ENCODE peak calls at places on chromosomes 2 and 18, in six cellular contexts. N is RKO, G is MM.1S, V is glutamatergic neuron, J is NCI-H524, B is RPMI8226. S is an unnamed sample.

GRCh38 chr2:55607717-55608116 is 9.7 kb downstream of the PPP4R3B start:
- DNase-seq in N (no peak), G (no peak), V (no peak), J (no peak), B (no peak), S (no peak)

GRCh38 chr2:189797902-189798301 is 13.7 kb downstream of the PMS1 start:
- DNase-seq in N (no peak), G (no peak), V (no peak), J (no peak), B (no peak), S (no peak)

GRCh38 chr2:3762771-3763447 is 59.5 kb downstream of the DCDC2C start:
- DNase-seq in N (no peak), G (no peak), V (no peak), J (no peak), B (no peak), S (no peak)

GRCh38 chr18:54776282-54776977 is 51.8 kb upstream of the RAB27B start:
- DNase-seq in N (peak; percentile 94), G (no peak), V (no peak), J (no peak), B (no peak), S (no peak)

GRCh38 chr2:169106563-169107545 is 37.5 kb downstream of the DHRS9 start:
- DNase-seq in N (no peak), G (no peak), V (no peak), J (no peak), B (no peak), S (no peak)

GRCh38 chr2:36177282-36177681 is 178.3 kb upstream of the CRIM1 start:
- DNase-seq in N (no peak), G (no peak), V (no peak), J (no peak), B (no peak), S (no peak)

GRCh38 chr18:12947355-12948054 is at the start of gene SEH1L:
- DNase-seq in N (peak; percentile 94), G (peak; percentile 96), V (peak; percentile 99), J (peak; percentile 93), B (peak; percentile 99), S (peak; percentile 99)

GRCh38 chr18:73235921-73236320 is 368.1 kb upstream of the NETO1 start:
- DNase-seq in N (no peak), G (no peak), V (no peak), J (no peak), B (no peak), S (no peak)

GRCh38 chr2:227890495-227891079 is 19.2 kb downstream of the DAW1 start:
- DNase-seq in N (peak; percentile 65), G (peak; percentile 58), V (no peak), J (peak; percentile 55), B (peak; percentile 58), S (peak; percentile 82)

GRCh38 chr2:176093145-176093888 is 796 bp downstream of the HOXD13 start:
- DNase-seq in N (no peak), G (no peak), V (peak; percentile 53), J (peak; percentile 67), B (no peak), S (no peak)

GRCh38 chr2:47869859-47870258 is 36.4 kb downstream of the FBXO11 start:
- DNase-seq in N (no peak), G (no peak), V (no peak), J (no peak), B (no peak), S (peak; percentile 57)

GRCh38 chr2:127586136-127586535 is 50.7 kb downstream of the MYO7B start:
- DNase-seq in N (no peak), G (no peak), V (no peak), J (no peak), B (no peak), S (no peak)

GRCh38 chr2:95390272-95390880 is 12.1 kb upstream of the FAHD2A start:
- DNase-seq in N (no peak), G (no peak), V (no peak), J (no peak), B (no peak), S (no peak)

GRCh38 chr2:232873909-232874641 is 4.0 kb downstream of the SNORC start:
- DNase-seq in N (no peak), G (no peak), V (no peak), J (no peak), B (no peak), S (no peak)

GRCh38 chr2:113965644-113966043 is 75.8 kb downstream of the ACTR3 start:
- DNase-seq in N (peak; percentile 55), G (peak; percentile 42), V (peak; percentile 43), J (peak; percentile 69), B (peak; percentile 44), S (peak; percentile 72)

GRCh38 chr2:113005030-113005509 is at the start of gene IL36A:
- DNase-seq in N (no peak), G (no peak), V (no peak), J (no peak), B (no peak), S (no peak)

GRCh38 chr2:24672589-24672988 is 120.6 kb downstream of the PTRHD1 start:
- DNase-seq in N (no peak), G (no peak), V (no peak), J (no peak), B (no peak), S (no peak)

GRCh38 chr2:138779451-138780440 is at the start of gene NXPH2:
- DNase-seq in N (no peak), G (no peak), V (peak; percentile 59), J (peak; percentile 57), B (no peak), S (peak; percentile 63)

GRCh38 chr18:48080546-48080945 is 150.1 kb upstream of the SMAD2 start:
- DNase-seq in N (no peak), G (no peak), V (no peak), J (peak; percentile 70), B (peak; percentile 52), S (no peak)

GRCh38 chr2:172445851-172446250 is 18.5 kb downstream of the ITGA6 start:
- DNase-seq in N (no peak), G (no peak), V (no peak), J (no peak), B (no peak), S (no peak)

GRCh38 chr2:86704482-86704971 is 15.6 kb upstream of the RMND5A start:
- DNase-seq in N (peak; percentile 82), G (no peak), V (no peak), J (no peak), B (peak; percentile 2), S (no peak)

GRCh38 chr2:127439343-127439742 is 21.1 kb downstream of the PROC start:
- DNase-seq in N (no peak), G (no peak), V (no peak), J (no peak), B (no peak), S (no peak)